ENCODE peak calls at places on chromosomes 7 and 10, in eight cellular contexts. N is DND-41, S is astrocyte, R is mammary epithelial cell, I is PC-3, E is MM.1S, X is GM23338, V is fibroblast of lung. O is an unnamed sample.

GRCh38 chr10:100568937-100569336 is 33.2 kb downstream of the HIF1AN start:
- DNase-seq in I (no peak), E (no peak), N (no peak), R (no peak), X (no peak), V (no peak), S (no peak), O (no peak)

GRCh38 chr7:27165089-27165654 is at the start of gene HOXA9:
- DNase-seq in I (peak; percentile 94), X (peak; percentile 54), N (no peak), R (no peak), E (no peak), S (no peak), V (no peak), O (no peak)

GRCh38 chr10:52213511-52213831 is 100.6 kb upstream of the DKK1 start:
- DNase-seq in X (peak; percentile 71), S (peak; percentile 27), N (no peak), R (peak; percentile 22), E (no peak), I (peak; percentile 61), V (peak; percentile 37), O (no peak)

GRCh38 chr10:24603333-24603732 is 120.4 kb downstream of the ARHGAP21 start:
- DNase-seq in N (no peak), V (peak; percentile 73), R (peak; percentile 29), S (peak; percentile 61), X (no peak), I (peak; percentile 53), E (no peak), O (no peak)

GRCh38 chr10:6218692-6219493 is 16.2 kb downstream of the PFKFB3 start:
- DNase-seq in N (no peak), E (no peak), S (peak; percentile 74), I (no peak), X (no peak), V (peak; percentile 84), R (peak; percentile 100), O (no peak)

GRCh38 chr10:133465950-133466474 is 12.3 kb downstream of the SCART1 start:
- DNase-seq in E (no peak), X (no peak), I (no peak), V (no peak), N (no peak), S (no peak), R (no peak), O (no peak)

GRCh38 chr10:103571656-103571975 is 78.1 kb downstream of the NEURL1 start:
- DNase-seq in R (no peak), V (no peak), X (no peak), E (no peak), S (no peak), N (no peak), I (no peak), O (no peak)

GRCh38 chr7:133562617-133563016 is 309.7 kb downstream of the EXOC4 start:
- DNase-seq in X (no peak), V (peak; percentile 79), N (no peak), I (no peak), S (peak; percentile 80), E (no peak), R (peak; percentile 23), O (no peak)

GRCh38 chr10:28125701-28126100 is 126.8 kb upstream of the ODAD2 start:
- DNase-seq in R (peak; percentile 43), N (no peak), V (peak; percentile 93), I (peak; percentile 14), E (no peak), X (no peak), S (peak; percentile 92), O (no peak)

GRCh38 chr10:126729314-126729871 is 58.9 kb upstream of the C10orf90 start:
- DNase-seq in I (no peak), V (no peak), S (no peak), N (no peak), E (no peak), X (peak; percentile 2), R (no peak), O (no peak)

GRCh38 chr10:79196470-79197461 is 128.0 kb downstream of the ZMIZ1 start:
- DNase-seq in R (peak; percentile 49), V (peak; percentile 56), X (peak; percentile 88), N (peak; percentile 66), S (no peak), I (peak; percentile 100), E (peak; percentile 65), O (peak; percentile 82)

GRCh38 chr10:67476201-67476600 is 219.8 kb downstream of the CTNNA3 start:
- DNase-seq in I (peak; percentile 63), N (no peak), S (no peak), R (no peak), V (no peak), X (peak; percentile 53), E (no peak), O (no peak)

GRCh38 chr10:113139695-113140094 is 189.6 kb downstream of the TCF7L2 start:
- DNase-seq in X (no peak), I (no peak), S (peak; percentile 15), E (no peak), V (peak; percentile 27), R (no peak), N (no peak), O (no peak)

GRCh38 chr7:142375710-142376313 is 118.0 kb upstream of the PRSS58 start:
- DNase-seq in N (peak; percentile 65), V (no peak), R (peak; percentile 66), I (peak; percentile 65), S (no peak), X (peak; percentile 88), E (peak; percentile 48), O (peak; percentile 99)

DNA sequence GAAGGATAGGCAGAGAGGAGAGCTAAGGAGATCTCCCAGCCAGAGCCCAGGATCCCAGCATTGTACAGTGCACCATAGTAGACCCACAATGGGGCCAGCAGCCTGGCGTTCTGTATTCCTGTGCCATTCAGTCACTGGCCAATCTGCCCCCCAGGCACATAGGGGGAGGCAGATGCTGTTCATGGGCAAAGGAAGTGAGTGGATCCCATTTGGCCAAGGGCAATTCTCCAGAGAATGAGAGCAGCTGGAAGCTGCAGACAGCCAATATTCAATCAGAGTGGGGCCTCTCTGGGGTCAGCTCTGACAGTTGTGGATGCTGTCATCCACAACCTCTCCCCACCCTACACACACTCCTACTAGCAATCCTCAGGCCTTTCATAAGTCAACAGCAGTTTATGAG is 17.5 kb downstream of the STEAP1B start:
- DNase-seq in X (no peak), N (no peak), E (no peak), V (no peak), I (no peak), S (no peak), R (no peak), O (no peak)
- TF ChIP-seq EZH2 in X (no peak), N (no peak), E (no peak), V (no peak), I (no peak), S (no peak), R (no peak), O (no peak)

GRCh38 chr7:68107968-68108367 is 1111.3 kb downstream of the TYW1 start:
- DNase-seq in V (peak; percentile 93), R (no peak), S (peak; percentile 93), N (no peak), X (no peak), E (peak; percentile 55), I (no peak), O (no peak)

GRCh38 chr7:68109299-68109698 is 1112.7 kb downstream of the TYW1 start:
- DNase-seq in E (no peak), X (no peak), N (no peak), V (no peak), I (no peak), S (no peak), R (no peak), O (no peak)

GRCh38 chr7:68103319-68103718 is 1106.7 kb downstream of the TYW1 start:
- DNase-seq in S (no peak), E (no peak), N (no peak), I (no peak), X (no peak), R (no peak), V (no peak), O (no peak)

GRCh38 chr7:68107256-68107655 is 1110.6 kb downstream of the TYW1 start:
- DNase-seq in E (no peak), S (peak; percentile 59), V (peak; percentile 58), R (no peak), X (no peak), N (no peak), I (no peak), O (no peak)
- H2AFZ ChIP-seq in E (no peak overlapping the region), S (no peak overlapping the region), V (no peak overlapping the region), R (no peak overlapping the region), X (no peak overlapping the region), N (no peak overlapping the region), I (no peak overlapping the region), O (no peak overlapping the region)

GRCh38 chr10:9762966-9763656 is 1254.6 kb upstream of the CELF2 start:
- DNase-seq in N (no peak), V (peak; percentile 94), S (peak; percentile 93), E (no peak), I (no peak), R (no peak), X (no peak), O (peak; percentile 37)

GRCh38 chr10:9757176-9757575 is 1260.5 kb upstream of the CELF2 start:
- DNase-seq in V (no peak), N (no peak), E (no peak), X (no peak), I (no peak), R (no peak), S (no peak), O (no peak)

DNA sequence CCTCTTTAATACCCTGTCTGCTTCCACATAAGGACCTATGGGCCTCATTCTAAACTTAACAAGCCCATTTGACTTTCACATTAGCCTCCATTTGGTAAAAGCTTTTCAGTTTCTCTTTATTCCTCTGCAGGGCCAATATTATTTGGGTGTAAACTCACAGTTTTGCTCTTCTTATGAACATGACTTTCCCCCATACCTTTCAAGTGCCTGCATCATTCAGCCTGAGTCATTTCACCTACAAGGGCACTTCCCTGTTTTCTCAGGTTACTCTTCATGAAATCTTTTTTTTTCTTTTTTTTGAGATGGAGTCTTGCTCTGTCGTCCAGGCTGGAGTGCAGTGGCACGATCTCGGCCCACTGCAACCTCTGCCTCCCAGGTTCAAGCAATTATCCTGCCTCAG is 1258.1 kb upstream of the CELF2 start:
- DNase-seq in R (no peak), V (no peak), X (no peak), N (no peak), I (no peak), E (no peak), S (no peak), O (no peak)
- TF ChIP-seq EZH2 in R (no peak), V (no peak), X (no peak), N (no peak), I (no peak), E (no peak), S (no peak), O (no peak)

GRCh38 chr7:135251502-135252327 is 18.1 kb downstream of the STRA8 start:
- DNase-seq in N (no peak), I (no peak), V (no peak), E (no peak), S (no peak), R (no peak), X (no peak), O (no peak)

GRCh38 chr7:135258585-135258984 is 24.9 kb downstream of the STRA8 start:
- DNase-seq in E (no peak), I (no peak), R (no peak), V (no peak), S (no peak), N (no peak), X (no peak), O (no peak)

GRCh38 chr7:135249901-135250300 is 16.3 kb downstream of the STRA8 start:
- DNase-seq in X (no peak), E (no peak), I (no peak), N (no peak), V (no peak), S (no peak), R (no peak), O (no peak)

GRCh38 chr7:135257790-135258189 is 24.2 kb downstream of the STRA8 start:
- DNase-seq in I (no peak), E (no peak), S (no peak), R (no peak), N (no peak), X (no peak), V (no peak), O (no peak)

GRCh38 chr7:135253851-135254815 is 20.5 kb downstream of the STRA8 start:
- DNase-seq in I (peak; percentile 74), V (peak; percentile 77), N (peak; percentile 9), S (peak; percentile 68), X (no peak), E (no peak), R (peak; percentile 70), O (peak; percentile 72)
- H2AFZ ChIP-seq in I (peak overlapping the region; percentile 52), V (peak overlapping the region; percentile 63), N (peak overlapping the region; percentile 67), S (peak overlapping the region; percentile 61), X (peak overlapping the region; percentile 47), E (peak overlapping the region; percentile 13), R (peak overlapping the region; percentile 83), O (peak overlapping the region; percentile 71)

O was measured in PC-9.